ENCODE peak calls at places on chromosomes 2 and 18, in five cellular contexts. Y, Q, T, A and C are unnamed samples.
A peak's percentile ranks its signal among the peaks of the same experiment; 100 is the strongest.

GRCh38 chr2:134479696-134480330 is 225.9 kb downstream of the MGAT5 start:
- DNase-seq in Y (no peak), Q (no peak), T (no peak), A (no peak), C (no peak)

GRCh38 chr2:181239400-181239799 is 217.8 kb upstream of the ITGA4 start:
- DNase-seq in Y (no peak), Q (no peak), T (no peak), A (no peak), C (no peak)

GRCh38 chr2:212013656-212014055 is 524.9 kb downstream of the ERBB4 start:
- DNase-seq in Y (no peak), Q (no peak), T (no peak), A (no peak), C (no peak)

GRCh38 chr2:10487144-10488104 is 39.3 kb upstream of the ODC1 start:
- DNase-seq in Y (no peak), Q (no peak), T (no peak), A (no peak), C (no peak)

GRCh38 chr2:67600472-67600871 is 203.3 kb downstream of the ETAA1 start:
- DNase-seq in Y (no peak), Q (no peak), T (no peak), A (no peak), C (no peak)

GRCh38 chr2:168517801-168518200 is 61.7 kb downstream of the CERS6 start:
- DNase-seq in Y (no peak), Q (no peak), T (no peak), A (no peak), C (no peak)

GRCh38 chr18:12679183-12679786 is 21.4 kb upstream of the SPIRE1 start:
- DNase-seq in Y (no peak), Q (no peak), T (no peak), A (no peak), C (no peak)

GRCh38 chr2:99350194-99350593 is 13.0 kb downstream of the EIF5B start:
- DNase-seq in Y (no peak), Q (no peak), T (no peak), A (no peak), C (no peak)

GRCh38 chr2:174893018-174893417 is 112.2 kb downstream of the CHN1 start:
- DNase-seq in Y (no peak), Q (no peak), T (no peak), A (no peak), C (no peak)

GRCh38 chr2:84830758-84831500 is 50.0 kb downstream of the TRABD2A start:
- DNase-seq in Y (no peak), Q (no peak), T (no peak), A (no peak), C (no peak)

GRCh38 chr2:3911891-3912455 is 208.6 kb downstream of the DCDC2C start:
- DNase-seq in Y (no peak), Q (no peak), T (no peak), A (no peak), C (no peak)

GRCh38 chr2:239531456-239532304 is 130.9 kb upstream of the HDAC4 start:
- DNase-seq in Y (no peak), Q (no peak), T (no peak), A (no peak), C (no peak)

GRCh38 chr2:47656715-47657600 is 126.0 kb upstream of the MSH6 start:
- DNase-seq in Y (no peak), Q (no peak), T (no peak), A (no peak), C (no peak)

GRCh38 chr2:240232961-240233890 is 92.8 kb upstream of the OTOS start:
- DNase-seq in Y (peak; percentile 26), Q (peak; percentile 74), T (no peak), A (peak; percentile 68), C (peak; percentile 39)

GRCh38 chr2:16818203-16818556 is 152.5 kb upstream of the CYRIA start:
- DNase-seq in Y (no peak), Q (no peak), T (no peak), A (no peak), C (no peak)

GRCh38 chr18:59142274-59142673 is 2.6 kb downstream of the SEC11C start:
- DNase-seq in Y (no peak), Q (no peak), T (no peak), A (no peak), C (no peak)

GRCh38 chr2:234373060-234373459 is 123.8 kb downstream of the ARL4C start:
- DNase-seq in Y (no peak), Q (no peak), T (no peak), A (peak; percentile 26), C (no peak)

GRCh38 chr18:32010124-32010745 is 8.4 kb upstream of the RNF125 start:
- DNase-seq in Y (no peak), Q (no peak), T (no peak), A (no peak), C (no peak)

GRCh38 chr2:189157431-189157830 is 22.1 kb downstream of the COL5A2 start:
- DNase-seq in Y (no peak), Q (no peak), T (no peak), A (no peak), C (no peak)

GRCh38 chr2:152499921-152500320 is 164.9 kb downstream of the FMNL2 start:
- DNase-seq in Y (no peak), Q (no peak), T (no peak), A (no peak), C (no peak)

GRCh38 chr2:70785137-70785911 is 5.1 kb downstream of the FIGLA start:
- DNase-seq in Y (no peak), Q (peak; percentile 60), T (no peak), A (no peak), C (no peak)

GRCh38 chr2:70357076-70358071 is 55.5 kb upstream of the FAM136A start:
- DNase-seq in Y (no peak), Q (no peak), T (no peak), A (no peak), C (no peak)

GRCh38 chr2:202721621-202722020 is 86.9 kb downstream of the FAM117B start:
- DNase-seq in Y (no peak), Q (no peak), T (peak; percentile 36), A (no peak), C (no peak)

GRCh38 chr2:63755980-63756379 is 85.7 kb upstream of the UGP2 start:
- DNase-seq in Y (no peak), Q (no peak), T (peak; percentile 51), A (no peak), C (no peak)

GRCh38 chr2:111634995-111635538 is 248.9 kb downstream of the ANAPC1 start:
- DNase-seq in Y (no peak), Q (peak; percentile 10), T (peak; percentile 19), A (no peak), C (no peak)